ENCODE peak calls at places on chromosomes 11 and 22, in seven cellular contexts. One of them, this sample, is unnamed.

GRCh38 chr22:17369553-17370035 is 334 bp downstream of the CECR2 start:
- DNase-seq in left ventricle myocardium inferior: peak
- DNase-seq in OCI-LY7: peak
- DNase-seq in pancreas: peak
- DNase-seq in heart left ventricle: peak
- DNase-seq in foreskin keratinocyte: no peak
- DNase-seq in kidney: peak
- DNase-seq in this sample: peak

GRCh38 chr22:20395897-20396287 is 1.9 kb downstream of the ZNF74 start:
- DNase-seq in left ventricle myocardium inferior: no peak
- DNase-seq in OCI-LY7: no peak
- DNase-seq in pancreas: no peak
- DNase-seq in heart left ventricle: no peak
- DNase-seq in foreskin keratinocyte: no peak
- DNase-seq in kidney: no peak
- DNase-seq in this sample: no peak

GRCh38 chr22:43946391-43946680 is 8.9 kb upstream of the SAMM50 start:
- DNase-seq in left ventricle myocardium inferior: no peak
- DNase-seq in OCI-LY7: no peak
- DNase-seq in pancreas: no peak
- DNase-seq in heart left ventricle: no peak
- DNase-seq in foreskin keratinocyte: no peak
- DNase-seq in kidney: no peak
- DNase-seq in this sample: no peak

GRCh38 chr11:199782-200181 is 6.9 kb downstream of the SCGB1C1 start:
- DNase-seq in left ventricle myocardium inferior: no peak
- DNase-seq in OCI-LY7: peak
- DNase-seq in pancreas: peak
- DNase-seq in heart left ventricle: peak
- DNase-seq in foreskin keratinocyte: no peak
- DNase-seq in kidney: peak
- DNase-seq in this sample: peak

GRCh38 chr22:29139965-29140782 is 65.5 kb upstream of the EMID1 start:
- DNase-seq in left ventricle myocardium inferior: no peak
- DNase-seq in OCI-LY7: no peak
- DNase-seq in pancreas: no peak
- DNase-seq in heart left ventricle: no peak
- DNase-seq in foreskin keratinocyte: no peak
- DNase-seq in kidney: no peak
- DNase-seq in this sample: no peak

GRCh38 chr11:8354622-8355417 is 91.1 kb upstream of the LMO1 start:
- DNase-seq in left ventricle myocardium inferior: no peak
- DNase-seq in OCI-LY7: no peak
- DNase-seq in pancreas: no peak
- DNase-seq in heart left ventricle: no peak
- DNase-seq in foreskin keratinocyte: no peak
- DNase-seq in kidney: peak
- DNase-seq in this sample: peak

GRCh38 chr11:68342459-68343158 is 30.2 kb downstream of the LRP5 start:
- DNase-seq in left ventricle myocardium inferior: no peak
- DNase-seq in OCI-LY7: no peak
- DNase-seq in pancreas: no peak
- DNase-seq in heart left ventricle: no peak
- DNase-seq in foreskin keratinocyte: peak
- DNase-seq in kidney: no peak
- DNase-seq in this sample: peak

GRCh38 chr11:108112059-108112458 is 9.3 kb upstream of the ACAT1 start:
- DNase-seq in left ventricle myocardium inferior: no peak
- DNase-seq in OCI-LY7: no peak
- DNase-seq in pancreas: no peak
- DNase-seq in heart left ventricle: no peak
- DNase-seq in foreskin keratinocyte: no peak
- DNase-seq in kidney: no peak
- DNase-seq in this sample: no peak

GRCh38 chr11:61787928-61788491 is 4.4 kb downstream of the TMEM258 start:
- DNase-seq in left ventricle myocardium inferior: no peak
- DNase-seq in OCI-LY7: peak
- DNase-seq in pancreas: no peak
- DNase-seq in heart left ventricle: no peak
- DNase-seq in foreskin keratinocyte: no peak
- DNase-seq in kidney: peak
- DNase-seq in this sample: peak

GRCh38 chr11:72954860-72955259 is 140.6 kb downstream of the ATG16L2 start:
- DNase-seq in left ventricle myocardium inferior: no peak
- DNase-seq in OCI-LY7: no peak
- DNase-seq in pancreas: no peak
- DNase-seq in heart left ventricle: no peak
- DNase-seq in foreskin keratinocyte: no peak
- DNase-seq in kidney: no peak
- DNase-seq in this sample: no peak

GRCh38 chr11:90243534-90243933 is 20.7 kb upstream of the CHORDC1 start:
- DNase-seq in left ventricle myocardium inferior: no peak
- DNase-seq in OCI-LY7: no peak
- DNase-seq in pancreas: no peak
- DNase-seq in heart left ventricle: no peak
- DNase-seq in foreskin keratinocyte: no peak
- DNase-seq in kidney: no peak
- DNase-seq in this sample: no peak

GRCh38 chr11:114060402-114061052 is 1.0 kb downstream of the ZBTB16 start:
- DNase-seq in left ventricle myocardium inferior: peak
- DNase-seq in OCI-LY7: no peak
- DNase-seq in pancreas: peak
- DNase-seq in heart left ventricle: peak
- DNase-seq in foreskin keratinocyte: no peak
- DNase-seq in kidney: peak
- DNase-seq in this sample: peak

DNA sequence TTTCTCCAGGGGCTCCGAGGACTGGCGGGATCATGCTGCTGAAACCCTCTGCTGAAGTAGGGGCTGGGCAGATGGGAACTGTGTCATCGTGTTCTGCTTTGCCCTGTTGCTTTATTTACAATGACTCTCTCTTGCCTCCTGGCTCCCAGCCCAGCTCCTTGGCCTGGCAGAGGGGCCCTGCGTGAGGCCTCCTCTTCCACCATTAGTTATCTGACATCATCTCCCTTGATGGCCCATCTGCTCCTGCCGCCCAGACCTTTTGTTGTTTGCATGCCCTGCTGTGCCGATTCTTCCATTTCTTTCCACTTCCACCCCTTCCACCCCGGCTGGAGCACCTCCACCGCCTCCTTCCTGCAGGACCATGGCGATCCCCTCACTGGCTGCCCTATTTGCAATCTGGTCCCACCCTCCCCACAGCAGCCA is 201.0 kb downstream of the MYO18B start:
- DNase-seq in left ventricle myocardium inferior: peak
- DNase-seq in OCI-LY7: no peak
- DNase-seq in pancreas: no peak
- DNase-seq in heart left ventricle: peak
- DNase-seq in foreskin keratinocyte: no peak
- DNase-seq in kidney: no peak
- DNase-seq in this sample: peak
- H3K27ac ChIP-seq in left ventricle myocardium inferior: peak
- H3K27ac ChIP-seq in OCI-LY7: no peak
- H3K27ac ChIP-seq in pancreas: no peak
- H3K27ac ChIP-seq in heart left ventricle: no peak
- H3K27ac ChIP-seq in foreskin keratinocyte: no peak
- H3K27ac ChIP-seq in kidney: no peak
- H3K27ac ChIP-seq in this sample: peak

GRCh38 chr22:36757608-36758220 is 18.2 kb downstream of the IFT27 start:
- DNase-seq in left ventricle myocardium inferior: peak
- DNase-seq in OCI-LY7: peak
- DNase-seq in pancreas: peak
- DNase-seq in heart left ventricle: peak
- DNase-seq in foreskin keratinocyte: no peak
- DNase-seq in kidney: peak
- DNase-seq in this sample: peak

GRCh38 chr22:36761553-36762240 is 14.2 kb downstream of the IFT27 start:
- DNase-seq in left ventricle myocardium inferior: no peak
- DNase-seq in OCI-LY7: no peak
- DNase-seq in pancreas: no peak
- DNase-seq in heart left ventricle: no peak
- DNase-seq in foreskin keratinocyte: no peak
- DNase-seq in kidney: peak
- DNase-seq in this sample: peak

GRCh38 chr22:36758792-36759271 is 17.1 kb downstream of the IFT27 start:
- DNase-seq in left ventricle myocardium inferior: no peak
- DNase-seq in OCI-LY7: no peak
- DNase-seq in pancreas: no peak
- DNase-seq in heart left ventricle: no peak
- DNase-seq in foreskin keratinocyte: no peak
- DNase-seq in kidney: no peak
- DNase-seq in this sample: peak

GRCh38 chr22:36760716-36761115 is 15.2 kb downstream of the IFT27 start:
- DNase-seq in left ventricle myocardium inferior: no peak
- DNase-seq in OCI-LY7: no peak
- DNase-seq in pancreas: no peak
- DNase-seq in heart left ventricle: no peak
- DNase-seq in foreskin keratinocyte: no peak
- DNase-seq in kidney: no peak
- DNase-seq in this sample: no peak

DNA sequence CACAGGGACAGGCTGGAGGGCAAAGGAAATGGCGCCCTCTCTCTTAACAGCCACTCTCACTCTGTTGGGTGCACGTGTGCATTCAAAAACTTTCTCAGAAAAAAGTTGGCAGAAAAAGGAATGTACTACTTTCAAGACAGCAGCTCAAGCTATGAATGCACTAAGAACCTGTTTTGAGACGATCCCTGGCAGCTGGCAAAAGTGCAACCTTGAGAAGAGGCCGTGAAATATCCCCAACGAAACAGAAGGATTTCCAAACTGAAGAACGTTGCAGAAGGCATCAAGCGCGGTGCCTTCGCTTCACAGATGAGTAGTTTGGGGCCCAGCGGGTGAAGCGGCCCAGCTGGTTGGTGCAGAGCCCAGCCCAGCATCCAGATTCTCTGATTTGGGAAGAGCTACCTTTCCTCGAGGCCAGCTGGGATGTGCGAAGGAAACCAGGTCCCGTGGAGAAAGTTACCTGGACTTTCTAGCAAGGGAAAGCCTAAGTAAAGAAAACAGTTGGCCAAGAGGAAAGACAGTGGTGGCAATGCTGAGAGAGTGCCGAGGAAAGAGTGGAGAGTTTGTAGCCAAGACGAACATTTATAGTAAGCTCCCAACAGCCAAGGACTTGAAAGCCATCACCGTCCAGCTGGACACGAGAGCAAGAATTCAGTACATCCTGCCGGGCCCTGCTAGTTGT is 16.3 kb downstream of the IFT27 start:
- DNase-seq in left ventricle myocardium inferior: no peak
- DNase-seq in OCI-LY7: no peak
- DNase-seq in pancreas: no peak
- DNase-seq in heart left ventricle: no peak
- DNase-seq in foreskin keratinocyte: no peak
- DNase-seq in kidney: no peak
- DNase-seq in this sample: peak
- H3K27ac ChIP-seq in left ventricle myocardium inferior: no peak
- H3K27ac ChIP-seq in OCI-LY7: no peak
- H3K27ac ChIP-seq in pancreas: no peak
- H3K27ac ChIP-seq in heart left ventricle: no peak
- H3K27ac ChIP-seq in foreskin keratinocyte: no peak
- H3K27ac ChIP-seq in kidney: no peak
- H3K27ac ChIP-seq in this sample: no peak

GRCh38 chr22:36797988-36798670 is 18.7 kb downstream of the PVALB start:
- DNase-seq in left ventricle myocardium inferior: no peak
- DNase-seq in OCI-LY7: no peak
- DNase-seq in pancreas: no peak
- DNase-seq in heart left ventricle: no peak
- DNase-seq in foreskin keratinocyte: no peak
- DNase-seq in kidney: no peak
- DNase-seq in this sample: no peak

GRCh38 chr22:36796629-36797175 is 20.1 kb downstream of the PVALB start:
- DNase-seq in left ventricle myocardium inferior: no peak
- DNase-seq in OCI-LY7: no peak
- DNase-seq in pancreas: no peak
- DNase-seq in heart left ventricle: no peak
- DNase-seq in foreskin keratinocyte: no peak
- DNase-seq in kidney: no peak
- DNase-seq in this sample: peak

GRCh38 chr22:36798671-36799066 is 18.2 kb downstream of the PVALB start:
- DNase-seq in left ventricle myocardium inferior: no peak
- DNase-seq in OCI-LY7: no peak
- DNase-seq in pancreas: no peak
- DNase-seq in heart left ventricle: no peak
- DNase-seq in foreskin keratinocyte: no peak
- DNase-seq in kidney: no peak
- DNase-seq in this sample: no peak

GRCh38 chr22:36797334-36797733 is 19.5 kb downstream of the PVALB start:
- DNase-seq in left ventricle myocardium inferior: no peak
- DNase-seq in OCI-LY7: no peak
- DNase-seq in pancreas: no peak
- DNase-seq in heart left ventricle: no peak
- DNase-seq in foreskin keratinocyte: no peak
- DNase-seq in kidney: no peak
- DNase-seq in this sample: no peak

DNA sequence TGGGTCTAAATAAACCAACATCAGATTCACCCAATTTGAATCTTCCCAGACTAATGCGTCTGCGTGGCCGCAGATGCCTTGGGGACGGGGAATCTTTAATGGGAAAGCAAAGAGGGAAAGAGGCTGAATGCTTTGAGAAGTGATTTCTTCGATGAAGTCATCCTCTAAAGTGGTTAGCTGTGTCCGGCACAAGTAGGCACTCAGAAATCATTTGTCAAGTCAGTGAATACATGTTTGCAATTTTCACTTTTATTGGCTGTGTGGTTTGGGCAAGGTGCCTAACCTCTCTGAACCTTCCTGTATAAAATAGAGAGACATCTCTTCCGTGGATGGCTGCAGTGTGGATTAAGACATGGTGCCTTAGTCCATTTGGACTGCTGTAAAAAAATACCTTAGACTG is 19.7 kb upstream of the IFT27 start:
- DNase-seq in left ventricle myocardium inferior: no peak
- DNase-seq in OCI-LY7: no peak
- DNase-seq in pancreas: no peak
- DNase-seq in heart left ventricle: no peak
- DNase-seq in foreskin keratinocyte: no peak
- DNase-seq in kidney: no peak
- DNase-seq in this sample: no peak
- H3K27ac ChIP-seq in left ventricle myocardium inferior: no peak
- H3K27ac ChIP-seq in OCI-LY7: no peak
- H3K27ac ChIP-seq in pancreas: no peak
- H3K27ac ChIP-seq in heart left ventricle: no peak
- H3K27ac ChIP-seq in foreskin keratinocyte: no peak
- H3K27ac ChIP-seq in kidney: no peak
- H3K27ac ChIP-seq in this sample: no peak

GRCh38 chr22:47175151-47175760 is 412.8 kb downstream of the TBC1D22A start:
- DNase-seq in left ventricle myocardium inferior: no peak
- DNase-seq in OCI-LY7: no peak
- DNase-seq in pancreas: no peak
- DNase-seq in heart left ventricle: peak
- DNase-seq in foreskin keratinocyte: no peak
- DNase-seq in kidney: peak
- DNase-seq in this sample: peak
- H3K27ac ChIP-seq in left ventricle myocardium inferior: peak
- H3K27ac ChIP-seq in OCI-LY7: no peak
- H3K27ac ChIP-seq in pancreas: no peak
- H3K27ac ChIP-seq in heart left ventricle: no peak
- H3K27ac ChIP-seq in foreskin keratinocyte: no peak
- H3K27ac ChIP-seq in kidney: no peak
- H3K27ac ChIP-seq in this sample: no peak

GRCh38 chr11:111917312-111917711 is 1.4 kb upstream of the C11orf52 start:
- DNase-seq in left ventricle myocardium inferior: no peak
- DNase-seq in OCI-LY7: no peak
- DNase-seq in pancreas: no peak
- DNase-seq in heart left ventricle: no peak
- DNase-seq in foreskin keratinocyte: no peak
- DNase-seq in kidney: no peak
- DNase-seq in this sample: no peak
- H3K27ac ChIP-seq in left ventricle myocardium inferior: no peak
- H3K27ac ChIP-seq in OCI-LY7: no peak
- H3K27ac ChIP-seq in pancreas: no peak
- H3K27ac ChIP-seq in heart left ventricle: no peak
- H3K27ac ChIP-seq in foreskin keratinocyte: no peak
- H3K27ac ChIP-seq in kidney: peak
- H3K27ac ChIP-seq in this sample: no peak

This sample was measured in endodermal cell.